ENCODE peak calls at places on chromosomes 13 and 19, in four cellular contexts. One of them, this sample, is unnamed.

GRCh38 chr19:57317503-57317902 is 2.8 kb upstream of the ZNF543 start:
- DNase-seq in stimulated activated CD8-positive, alpha-beta memory T cell treated with anti-CD3 and anti-CD28 coated beads, Interleukin-15, amount 100 ng/mL, for 4 hours: no peak
- DNase-seq in neural crest cell: no peak
- DNase-seq in activated CD4-positive, alpha-beta T cell treated with anti-CD3 and anti-CD28 coated beads, Interleukin-2, amount 10 ng/mL, durations not matched to agents 7 days and 5 days: no peak
- DNase-seq in this sample: no peak

GRCh38 chr19:14540741-14541525 is 11.5 kb downstream of the TECR start:
- DNase-seq in stimulated activated CD8-positive, alpha-beta memory T cell treated with anti-CD3 and anti-CD28 coated beads, Interleukin-15, amount 100 ng/mL, for 4 hours: no peak
- DNase-seq in neural crest cell: no peak
- DNase-seq in activated CD4-positive, alpha-beta T cell treated with anti-CD3 and anti-CD28 coated beads, Interleukin-2, amount 10 ng/mL, durations not matched to agents 7 days and 5 days: no peak
- DNase-seq in this sample: no peak

GRCh38 chr13:110302986-110303385 is 4.0 kb downstream of the COL4A1 start:
- DNase-seq in stimulated activated CD8-positive, alpha-beta memory T cell treated with anti-CD3 and anti-CD28 coated beads, Interleukin-15, amount 100 ng/mL, for 4 hours: no peak
- DNase-seq in neural crest cell: no peak
- DNase-seq in activated CD4-positive, alpha-beta T cell treated with anti-CD3 and anti-CD28 coated beads, Interleukin-2, amount 10 ng/mL, durations not matched to agents 7 days and 5 days: no peak
- DNase-seq in this sample: no peak

GRCh38 chr13:21061077-21061945 is at the start of gene LATS2:
- DNase-seq in stimulated activated CD8-positive, alpha-beta memory T cell treated with anti-CD3 and anti-CD28 coated beads, Interleukin-15, amount 100 ng/mL, for 4 hours: peak
- DNase-seq in neural crest cell: peak
- DNase-seq in activated CD4-positive, alpha-beta T cell treated with anti-CD3 and anti-CD28 coated beads, Interleukin-2, amount 10 ng/mL, durations not matched to agents 7 days and 5 days: peak
- DNase-seq in this sample: peak

GRCh38 chr13:39676315-39676876 is 20.9 kb downstream of the COG6 start:
- DNase-seq in stimulated activated CD8-positive, alpha-beta memory T cell treated with anti-CD3 and anti-CD28 coated beads, Interleukin-15, amount 100 ng/mL, for 4 hours: no peak
- DNase-seq in neural crest cell: no peak
- DNase-seq in activated CD4-positive, alpha-beta T cell treated with anti-CD3 and anti-CD28 coated beads, Interleukin-2, amount 10 ng/mL, durations not matched to agents 7 days and 5 days: peak
- DNase-seq in this sample: peak

GRCh38 chr19:5083547-5083965 is 114.6 kb downstream of the KDM4B start:
- DNase-seq in stimulated activated CD8-positive, alpha-beta memory T cell treated with anti-CD3 and anti-CD28 coated beads, Interleukin-15, amount 100 ng/mL, for 4 hours: no peak
- DNase-seq in neural crest cell: no peak
- DNase-seq in activated CD4-positive, alpha-beta T cell treated with anti-CD3 and anti-CD28 coated beads, Interleukin-2, amount 10 ng/mL, durations not matched to agents 7 days and 5 days: no peak
- DNase-seq in this sample: no peak

GRCh38 chr19:10520652-10521318 is 3.5 kb upstream of the S1PR5 start:
- DNase-seq in stimulated activated CD8-positive, alpha-beta memory T cell treated with anti-CD3 and anti-CD28 coated beads, Interleukin-15, amount 100 ng/mL, for 4 hours: no peak
- DNase-seq in neural crest cell: no peak
- DNase-seq in activated CD4-positive, alpha-beta T cell treated with anti-CD3 and anti-CD28 coated beads, Interleukin-2, amount 10 ng/mL, durations not matched to agents 7 days and 5 days: no peak
- DNase-seq in this sample: no peak

GRCh38 chr19:38514812-38515633 is 81.5 kb downstream of the RYR1 start:
- DNase-seq in stimulated activated CD8-positive, alpha-beta memory T cell treated with anti-CD3 and anti-CD28 coated beads, Interleukin-15, amount 100 ng/mL, for 4 hours: peak
- DNase-seq in neural crest cell: peak
- DNase-seq in activated CD4-positive, alpha-beta T cell treated with anti-CD3 and anti-CD28 coated beads, Interleukin-2, amount 10 ng/mL, durations not matched to agents 7 days and 5 days: peak
- DNase-seq in this sample: peak

GRCh38 chr13:74771964-74772363 is 637.8 kb upstream of the KLF12 start:
- DNase-seq in stimulated activated CD8-positive, alpha-beta memory T cell treated with anti-CD3 and anti-CD28 coated beads, Interleukin-15, amount 100 ng/mL, for 4 hours: no peak
- DNase-seq in neural crest cell: no peak
- DNase-seq in activated CD4-positive, alpha-beta T cell treated with anti-CD3 and anti-CD28 coated beads, Interleukin-2, amount 10 ng/mL, durations not matched to agents 7 days and 5 days: no peak
- DNase-seq in this sample: no peak

GRCh38 chr13:44278164-44278563 is 95.5 kb upstream of the SERP2 start:
- DNase-seq in stimulated activated CD8-positive, alpha-beta memory T cell treated with anti-CD3 and anti-CD28 coated beads, Interleukin-15, amount 100 ng/mL, for 4 hours: no peak
- DNase-seq in neural crest cell: no peak
- DNase-seq in activated CD4-positive, alpha-beta T cell treated with anti-CD3 and anti-CD28 coated beads, Interleukin-2, amount 10 ng/mL, durations not matched to agents 7 days and 5 days: peak
- DNase-seq in this sample: no peak

GRCh38 chr19:46451352-46451751 is 20.0 kb downstream of the PNMA8A start:
- DNase-seq in stimulated activated CD8-positive, alpha-beta memory T cell treated with anti-CD3 and anti-CD28 coated beads, Interleukin-15, amount 100 ng/mL, for 4 hours: no peak
- DNase-seq in neural crest cell: no peak
- DNase-seq in activated CD4-positive, alpha-beta T cell treated with anti-CD3 and anti-CD28 coated beads, Interleukin-2, amount 10 ng/mL, durations not matched to agents 7 days and 5 days: no peak
- DNase-seq in this sample: peak

GRCh38 chr13:109783447-109783814 is 3.0 kb downstream of the IRS2 start:
- DNase-seq in stimulated activated CD8-positive, alpha-beta memory T cell treated with anti-CD3 and anti-CD28 coated beads, Interleukin-15, amount 100 ng/mL, for 4 hours: no peak
- DNase-seq in neural crest cell: no peak
- DNase-seq in activated CD4-positive, alpha-beta T cell treated with anti-CD3 and anti-CD28 coated beads, Interleukin-2, amount 10 ng/mL, durations not matched to agents 7 days and 5 days: no peak
- DNase-seq in this sample: no peak

GRCh38 chr13:110913322-110913721 is 1.5 kb downstream of the ANKRD10 start:
- DNase-seq in stimulated activated CD8-positive, alpha-beta memory T cell treated with anti-CD3 and anti-CD28 coated beads, Interleukin-15, amount 100 ng/mL, for 4 hours: no peak
- DNase-seq in neural crest cell: no peak
- DNase-seq in activated CD4-positive, alpha-beta T cell treated with anti-CD3 and anti-CD28 coated beads, Interleukin-2, amount 10 ng/mL, durations not matched to agents 7 days and 5 days: peak
- DNase-seq in this sample: peak

GRCh38 chr19:12064266-12065099 is at the start of gene ZNF844:
- DNase-seq in stimulated activated CD8-positive, alpha-beta memory T cell treated with anti-CD3 and anti-CD28 coated beads, Interleukin-15, amount 100 ng/mL, for 4 hours: peak
- DNase-seq in neural crest cell: peak
- DNase-seq in activated CD4-positive, alpha-beta T cell treated with anti-CD3 and anti-CD28 coated beads, Interleukin-2, amount 10 ng/mL, durations not matched to agents 7 days and 5 days: peak
- DNase-seq in this sample: peak

GRCh38 chr13:113584870-113585671 is 518 bp downstream of the TFDP1 start:
- DNase-seq in stimulated activated CD8-positive, alpha-beta memory T cell treated with anti-CD3 and anti-CD28 coated beads, Interleukin-15, amount 100 ng/mL, for 4 hours: no peak
- DNase-seq in neural crest cell: no peak
- DNase-seq in activated CD4-positive, alpha-beta T cell treated with anti-CD3 and anti-CD28 coated beads, Interleukin-2, amount 10 ng/mL, durations not matched to agents 7 days and 5 days: peak
- DNase-seq in this sample: peak

GRCh38 chr19:44814517-44814916 is 5.6 kb downstream of the BCAM start:
- DNase-seq in stimulated activated CD8-positive, alpha-beta memory T cell treated with anti-CD3 and anti-CD28 coated beads, Interleukin-15, amount 100 ng/mL, for 4 hours: no peak
- DNase-seq in neural crest cell: no peak
- DNase-seq in activated CD4-positive, alpha-beta T cell treated with anti-CD3 and anti-CD28 coated beads, Interleukin-2, amount 10 ng/mL, durations not matched to agents 7 days and 5 days: no peak
- DNase-seq in this sample: no peak

This sample was measured in NCI-H82.